ENCODE peak calls at places on chromosomes 12 and 14, in eight cellular contexts. V is neural progenitor cell, N is heart left ventricle, K is breast epithelium, A is thoracic aorta, B is ascending aorta, E is aorta, R is uterus. M is an unnamed sample. For H3K4me1, the result is how much of the 10 kb centered on the place peaks cover.

GRCh38 chr14:54809767-54810166 is 92.9 kb downstream of the GCH1 start:
- DNase-seq in V (no peak), N (no peak), K (no peak), A (no peak), B (no peak), E (no peak), R (no peak), M (no peak)

GRCh38 chr12:107492393-107493134 is 193.0 kb upstream of the PWP1 start:
- DNase-seq in V (no peak), N (no peak), K (no peak), A (no peak), B (no peak), E (no peak), R (no peak), M (no peak)

GRCh38 chr12:91663331-91663998 is 480.8 kb upstream of the DCN start:
- DNase-seq in V (no peak), N (no peak), K (no peak), A (no peak), B (no peak), E (no peak), R (no peak), M (no peak)

GRCh38 chr14:36633580-36633979 is 28.1 kb upstream of the PAX9 start:
- DNase-seq in V (no peak), N (no peak), K (no peak), A (no peak), B (no peak), E (no peak), R (no peak), M (no peak)

GRCh38 chr12:127770123-127770522 is 496.8 kb upstream of the TMEM132C start:
- DNase-seq in V (no peak), N (no peak), K (no peak), A (no peak), B (no peak), E (no peak), R (no peak), M (no peak)

GRCh38 chr14:73713206-73713803 is 879 bp downstream of the PNMA1 start:
- DNase-seq in V (no peak), N (no peak), K (no peak), A (no peak), B (no peak), E (no peak), R (no peak), M (no peak)

GRCh38 chr12:118983147-118983824 is 1.9 kb downstream of the SRRM4 start:
- DNase-seq in V (no peak), N (no peak), K (no peak), A (no peak), B (no peak), E (no peak), R (no peak), M (no peak)

GRCh38 chr14:60304509-60304908 is 55.5 kb downstream of the PPM1A start:
- DNase-seq in V (no peak), N (peak), K (no peak), A (no peak), B (no peak), E (no peak), R (no peak), M (no peak)

GRCh38 chr12:124469193-124469888 is 98.1 kb downstream of the NCOR2 start:
- DNase-seq in V (peak), N (no peak), K (no peak), A (no peak), B (no peak), E (no peak), R (no peak), M (no peak)

GRCh38 chr14:105902131-105902898 is 375.9 kb downstream of the TMEM121 start:
- DNase-seq in V (no peak), N (peak), K (no peak), A (no peak), B (no peak), E (no peak), R (no peak), M (no peak)

GRCh38 chr14:35254736-35255135 is 37.4 kb upstream of the PSMA6 start:
- DNase-seq in V (no peak), N (no peak), K (no peak), A (no peak), B (no peak), E (no peak), R (no peak), M (no peak)

GRCh38 chr14:72948481-72949138 is 22.3 kb downstream of the DCAF4 start:
- DNase-seq in V (peak), N (peak), K (peak), A (no peak), B (no peak), E (peak), R (peak), M (no peak)

GRCh38 chr12:120534203-120534702 is at the start of gene RNF10:
- DNase-seq in V (peak), N (peak), K (peak), A (no peak), B (no peak), E (peak), R (peak), M (peak)

GRCh38 chr14:73961192-73961591 is 11.1 kb downstream of the COQ6 start:
- DNase-seq in V (no peak), N (no peak), K (no peak), A (no peak), B (no peak), E (no peak), R (no peak), M (no peak)

GRCh38 chr12:130826151-130826801 is 12.8 kb downstream of the STX2 start:
- DNase-seq in V (peak), N (no peak), K (no peak), A (no peak), B (no peak), E (peak), R (no peak), M (no peak)

DNA sequence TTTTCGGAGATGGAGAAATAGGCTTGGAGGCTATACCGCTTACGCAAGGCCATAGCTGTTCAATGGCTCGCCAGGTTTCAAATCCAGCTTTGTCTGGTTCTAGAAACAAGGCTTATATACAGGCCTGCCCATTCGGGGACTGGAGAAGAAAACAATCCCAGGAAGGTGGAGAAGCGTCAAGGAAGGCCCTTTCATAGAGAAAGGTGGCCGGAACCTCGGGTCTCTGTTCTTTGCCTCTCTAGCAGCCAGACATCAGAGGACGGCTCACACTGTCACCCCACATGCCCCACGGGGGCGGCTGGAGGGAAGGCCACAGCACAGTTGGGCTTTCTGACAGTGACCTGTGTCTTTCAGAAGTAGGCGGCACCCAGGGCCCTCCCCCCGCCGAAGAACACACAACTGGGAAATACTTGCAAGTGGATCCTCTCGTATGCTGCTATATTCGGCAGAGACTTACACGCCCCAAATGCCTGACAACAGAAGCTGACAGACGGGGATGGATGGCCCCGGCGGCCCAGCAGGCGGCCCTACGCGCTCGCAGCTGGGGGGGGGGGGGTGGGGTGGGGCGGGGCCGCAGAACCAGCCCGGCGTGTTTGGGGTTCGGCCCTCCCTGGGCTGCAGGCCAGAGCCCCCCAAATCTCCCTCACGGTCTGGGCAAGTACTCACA is 4.5 kb upstream of the SETD1B start:
- DNase-seq in V (peak), N (peak), K (peak), A (peak), B (peak), E (peak), R (peak), M (peak)
- H3K4me1 ChIP-seq in V (under half), N (half or more), K (under half), A (under half), B (under half), E (under half), R (under half), M (under half)

GRCh38 chr12:11767029-11767724 is 117.7 kb downstream of the ETV6 start:
- DNase-seq in V (no peak), N (no peak), K (no peak), A (no peak), B (no peak), E (no peak), R (no peak), M (no peak)

GRCh38 chr12:11765817-11766794 is 116.6 kb downstream of the ETV6 start:
- DNase-seq in V (no peak), N (peak), K (no peak), A (no peak), B (no peak), E (peak), R (peak), M (no peak)

GRCh38 chr12:11763760-11764520 is 114.5 kb downstream of the ETV6 start:
- DNase-seq in V (no peak), N (no peak), K (no peak), A (no peak), B (no peak), E (no peak), R (no peak), M (no peak)

GRCh38 chr12:11762723-11763326 is 113.4 kb downstream of the ETV6 start:
- DNase-seq in V (no peak), N (no peak), K (no peak), A (no peak), B (no peak), E (no peak), R (no peak), M (no peak)

DNA sequence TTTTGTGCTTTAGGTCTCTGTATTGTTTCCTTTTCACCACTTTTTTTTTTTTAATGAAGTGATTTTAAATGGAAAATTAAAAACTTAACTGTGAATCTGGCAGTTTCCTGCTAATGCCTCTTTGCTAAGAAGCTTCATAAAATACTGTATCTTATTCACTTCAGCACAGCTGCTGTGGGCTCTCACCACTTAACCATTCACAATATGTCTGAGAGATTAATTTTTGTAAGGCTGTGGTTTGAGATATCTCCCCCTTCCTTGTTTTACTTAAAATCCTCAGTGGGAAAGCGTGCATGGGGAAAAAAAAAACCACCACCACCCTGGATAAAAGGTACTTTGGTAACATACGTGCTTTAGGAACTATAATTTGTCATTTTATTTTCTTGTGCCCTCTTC is 115.9 kb downstream of the ETV6 start:
- DNase-seq in V (no peak), N (no peak), K (no peak), A (no peak), B (no peak), E (no peak), R (no peak), M (no peak)
- H3K4me1 ChIP-seq in V (under half), N (half or more), K (under half), A (half or more), B (half or more), E (under half), R (under half), M (under half)

GRCh38 chr12:29033519-29033918 is 115.6 kb upstream of the FAR2 start:
- DNase-seq in V (no peak), N (no peak), K (no peak), A (no peak), B (no peak), E (no peak), R (no peak), M (no peak)

GRCh38 chr12:29032431-29032830 is 116.6 kb upstream of the FAR2 start:
- DNase-seq in V (no peak), N (no peak), K (no peak), A (no peak), B (no peak), E (no peak), R (no peak), M (no peak)

GRCh38 chr12:29026419-29026818 is 122.7 kb upstream of the FAR2 start:
- DNase-seq in V (no peak), N (no peak), K (no peak), A (no peak), B (no peak), E (no peak), R (no peak), M (no peak)

GRCh38 chr12:29025936-29026335 is 123.1 kb upstream of the FAR2 start:
- DNase-seq in V (no peak), N (no peak), K (no peak), A (no peak), B (no peak), E (no peak), R (no peak), M (no peak)

DNA sequence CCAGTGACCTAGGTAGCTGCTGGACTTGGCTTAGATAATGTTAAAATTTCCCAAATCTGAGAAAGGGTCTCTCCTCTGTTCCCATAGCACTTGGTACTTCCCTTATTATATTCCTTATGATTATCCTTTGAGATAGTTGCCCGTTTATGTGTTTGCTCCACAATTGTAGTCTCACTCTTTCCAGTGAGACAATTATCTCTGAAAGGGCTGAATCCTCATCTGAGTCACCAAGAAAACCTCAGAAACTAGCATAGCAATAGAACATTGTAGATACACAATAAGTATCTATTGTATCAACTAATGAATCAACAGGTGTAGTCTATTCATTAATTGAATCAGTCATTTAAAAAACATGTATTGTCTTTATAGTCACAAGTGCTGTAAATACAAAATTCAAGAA is 119.1 kb upstream of the FAR2 start:
- DNase-seq in V (no peak), N (no peak), K (no peak), A (no peak), B (no peak), E (no peak), R (no peak), M (no peak)
- H3K4me1 ChIP-seq in V (under half), N (under half), K (under half), A (under half), B (under half), E (under half), R (under half), M (under half)

DNA sequence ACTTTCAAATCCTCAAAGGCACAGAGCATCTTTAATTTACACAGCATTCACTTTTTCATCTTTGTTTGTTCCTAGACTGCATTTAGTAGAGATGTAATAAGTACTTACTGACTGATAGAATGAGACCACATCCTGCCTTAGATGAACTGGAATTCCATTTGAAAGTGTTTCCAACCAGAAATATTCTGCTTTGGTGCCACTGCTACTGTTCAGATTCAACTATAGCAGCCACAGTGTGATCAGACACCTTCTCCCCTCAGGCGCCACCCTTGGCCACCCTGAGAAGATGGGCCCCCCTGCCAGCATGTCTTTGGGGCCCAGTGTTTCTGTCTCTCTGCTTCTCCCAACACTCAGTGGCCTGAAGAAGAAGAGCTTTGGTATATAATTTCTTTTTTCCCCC is 449.1 kb downstream of the RAD51B start:
- DNase-seq in V (no peak), N (no peak), K (no peak), A (no peak), B (no peak), E (no peak), R (no peak), M (no peak)
- H3K4me1 ChIP-seq in V (under half), N (under half), K (under half), A (under half), B (under half), E (under half), R (under half), M (under half)

M was measured in RWPE2.